ENCODE peak calls at places on chromosomes 6 and 20, in nine cellular contexts. One of them, this sample, is unnamed.

GRCh38 chr6:125346926-125347563 is 45.3 kb upstream of the HDDC2 start:
- DNase-seq in lower lobe of right lung: no peak
- DNase-seq in CD4-positive, alpha-beta T cell: no peak
- DNase-seq in activated naive CD4-positive, alpha-beta T cell treated with Interleukin-2 at 50 U/mL for 16 hours: no peak
- DNase-seq in astrocyte of the spinal cord: no peak
- DNase-seq in kidney epithelial cell: no peak
- DNase-seq in non-pigmented ciliary epithelial cell: no peak
- DNase-seq in hypothalamus: no peak
- DNase-seq in activated T-helper 1 cell treated with Interleukin-2 at 50 U/mL for 16 hours: no peak
- DNase-seq in this sample: no peak

GRCh38 chr20:22611636-22612035 is 27.3 kb upstream of the FOXA2 start:
- DNase-seq in lower lobe of right lung: no peak
- DNase-seq in CD4-positive, alpha-beta T cell: no peak
- DNase-seq in activated naive CD4-positive, alpha-beta T cell treated with Interleukin-2 at 50 U/mL for 16 hours: no peak
- DNase-seq in astrocyte of the spinal cord: no peak
- DNase-seq in kidney epithelial cell: no peak
- DNase-seq in non-pigmented ciliary epithelial cell: no peak
- DNase-seq in hypothalamus: no peak
- DNase-seq in activated T-helper 1 cell treated with Interleukin-2 at 50 U/mL for 16 hours: no peak
- DNase-seq in this sample: no peak

GRCh38 chr20:32158351-32158750 is 48.8 kb downstream of the TM9SF4 start:
- DNase-seq in lower lobe of right lung: no peak
- DNase-seq in CD4-positive, alpha-beta T cell: no peak
- DNase-seq in activated naive CD4-positive, alpha-beta T cell treated with Interleukin-2 at 50 U/mL for 16 hours: no peak
- DNase-seq in astrocyte of the spinal cord: no peak
- DNase-seq in kidney epithelial cell: no peak
- DNase-seq in non-pigmented ciliary epithelial cell: no peak
- DNase-seq in hypothalamus: no peak
- DNase-seq in activated T-helper 1 cell treated with Interleukin-2 at 50 U/mL for 16 hours: no peak
- DNase-seq in this sample: no peak

GRCh38 chr6:1942834-1943233 is 302.6 kb downstream of the GMDS start:
- DNase-seq in lower lobe of right lung: no peak
- DNase-seq in CD4-positive, alpha-beta T cell: no peak
- DNase-seq in activated naive CD4-positive, alpha-beta T cell treated with Interleukin-2 at 50 U/mL for 16 hours: no peak
- DNase-seq in astrocyte of the spinal cord: no peak
- DNase-seq in kidney epithelial cell: no peak
- DNase-seq in non-pigmented ciliary epithelial cell: no peak
- DNase-seq in hypothalamus: no peak
- DNase-seq in activated T-helper 1 cell treated with Interleukin-2 at 50 U/mL for 16 hours: no peak
- DNase-seq in this sample: no peak

GRCh38 chr6:154537486-154537885 is 27.0 kb upstream of the CNKSR3 start:
- DNase-seq in lower lobe of right lung: no peak
- DNase-seq in CD4-positive, alpha-beta T cell: no peak
- DNase-seq in activated naive CD4-positive, alpha-beta T cell treated with Interleukin-2 at 50 U/mL for 16 hours: no peak
- DNase-seq in astrocyte of the spinal cord: no peak
- DNase-seq in kidney epithelial cell: no peak
- DNase-seq in non-pigmented ciliary epithelial cell: no peak
- DNase-seq in hypothalamus: no peak
- DNase-seq in activated T-helper 1 cell treated with Interleukin-2 at 50 U/mL for 16 hours: no peak
- DNase-seq in this sample: no peak

GRCh38 chr6:89792881-89793280 is 26.7 kb downstream of the MDN1 start:
- DNase-seq in lower lobe of right lung: no peak
- DNase-seq in CD4-positive, alpha-beta T cell: no peak
- DNase-seq in activated naive CD4-positive, alpha-beta T cell treated with Interleukin-2 at 50 U/mL for 16 hours: no peak
- DNase-seq in astrocyte of the spinal cord: peak
- DNase-seq in kidney epithelial cell: no peak
- DNase-seq in non-pigmented ciliary epithelial cell: peak
- DNase-seq in hypothalamus: no peak
- DNase-seq in activated T-helper 1 cell treated with Interleukin-2 at 50 U/mL for 16 hours: no peak
- DNase-seq in this sample: no peak

GRCh38 chr6:3531481-3531880 is 74.6 kb upstream of the SLC22A23 start:
- DNase-seq in lower lobe of right lung: no peak
- DNase-seq in CD4-positive, alpha-beta T cell: no peak
- DNase-seq in activated naive CD4-positive, alpha-beta T cell treated with Interleukin-2 at 50 U/mL for 16 hours: no peak
- DNase-seq in astrocyte of the spinal cord: no peak
- DNase-seq in kidney epithelial cell: no peak
- DNase-seq in non-pigmented ciliary epithelial cell: no peak
- DNase-seq in hypothalamus: no peak
- DNase-seq in activated T-helper 1 cell treated with Interleukin-2 at 50 U/mL for 16 hours: no peak
- DNase-seq in this sample: no peak

GRCh38 chr20:31663838-31664695 is 26.4 kb downstream of the COX4I2 start:
- DNase-seq in lower lobe of right lung: peak
- DNase-seq in CD4-positive, alpha-beta T cell: no peak
- DNase-seq in activated naive CD4-positive, alpha-beta T cell treated with Interleukin-2 at 50 U/mL for 16 hours: no peak
- DNase-seq in astrocyte of the spinal cord: no peak
- DNase-seq in kidney epithelial cell: no peak
- DNase-seq in non-pigmented ciliary epithelial cell: no peak
- DNase-seq in hypothalamus: no peak
- DNase-seq in activated T-helper 1 cell treated with Interleukin-2 at 50 U/mL for 16 hours: no peak
- DNase-seq in this sample: peak

GRCh38 chr6:74357329-74357728 is 661.3 kb downstream of the CD109 start:
- DNase-seq in lower lobe of right lung: no peak
- DNase-seq in CD4-positive, alpha-beta T cell: no peak
- DNase-seq in activated naive CD4-positive, alpha-beta T cell treated with Interleukin-2 at 50 U/mL for 16 hours: no peak
- DNase-seq in astrocyte of the spinal cord: peak
- DNase-seq in kidney epithelial cell: no peak
- DNase-seq in non-pigmented ciliary epithelial cell: no peak
- DNase-seq in hypothalamus: no peak
- DNase-seq in activated T-helper 1 cell treated with Interleukin-2 at 50 U/mL for 16 hours: no peak
- DNase-seq in this sample: no peak

GRCh38 chr6:26196846-26197683 is 109.8 kb downstream of the HFE start:
- DNase-seq in lower lobe of right lung: peak
- DNase-seq in CD4-positive, alpha-beta T cell: peak
- DNase-seq in activated naive CD4-positive, alpha-beta T cell treated with Interleukin-2 at 50 U/mL for 16 hours: peak
- DNase-seq in astrocyte of the spinal cord: peak
- DNase-seq in kidney epithelial cell: no peak
- DNase-seq in non-pigmented ciliary epithelial cell: peak
- DNase-seq in hypothalamus: peak
- DNase-seq in activated T-helper 1 cell treated with Interleukin-2 at 50 U/mL for 16 hours: peak
- DNase-seq in this sample: peak

GRCh38 chr6:44456070-44456965 is 68.8 kb downstream of the CDC5L start:
- DNase-seq in lower lobe of right lung: no peak
- DNase-seq in CD4-positive, alpha-beta T cell: peak
- DNase-seq in activated naive CD4-positive, alpha-beta T cell treated with Interleukin-2 at 50 U/mL for 16 hours: peak
- DNase-seq in astrocyte of the spinal cord: peak
- DNase-seq in kidney epithelial cell: no peak
- DNase-seq in non-pigmented ciliary epithelial cell: no peak
- DNase-seq in hypothalamus: no peak
- DNase-seq in activated T-helper 1 cell treated with Interleukin-2 at 50 U/mL for 16 hours: peak
- DNase-seq in this sample: peak

GRCh38 chr6:96923871-96924493 is 546 bp upstream of the KLHL32 start:
- DNase-seq in lower lobe of right lung: no peak
- DNase-seq in CD4-positive, alpha-beta T cell: no peak
- DNase-seq in activated naive CD4-positive, alpha-beta T cell treated with Interleukin-2 at 50 U/mL for 16 hours: no peak
- DNase-seq in astrocyte of the spinal cord: no peak
- DNase-seq in kidney epithelial cell: no peak
- DNase-seq in non-pigmented ciliary epithelial cell: no peak
- DNase-seq in hypothalamus: no peak
- DNase-seq in activated T-helper 1 cell treated with Interleukin-2 at 50 U/mL for 16 hours: no peak
- DNase-seq in this sample: no peak

GRCh38 chr6:150897400-150897943 is 32.0 kb downstream of the MTHFD1L start:
- DNase-seq in lower lobe of right lung: no peak
- DNase-seq in CD4-positive, alpha-beta T cell: no peak
- DNase-seq in activated naive CD4-positive, alpha-beta T cell treated with Interleukin-2 at 50 U/mL for 16 hours: no peak
- DNase-seq in astrocyte of the spinal cord: no peak
- DNase-seq in kidney epithelial cell: no peak
- DNase-seq in non-pigmented ciliary epithelial cell: no peak
- DNase-seq in hypothalamus: no peak
- DNase-seq in activated T-helper 1 cell treated with Interleukin-2 at 50 U/mL for 16 hours: no peak
- DNase-seq in this sample: no peak

GRCh38 chr6:35028781-35029180 is 112.4 kb downstream of the TCP11 start:
- DNase-seq in lower lobe of right lung: no peak
- DNase-seq in CD4-positive, alpha-beta T cell: no peak
- DNase-seq in activated naive CD4-positive, alpha-beta T cell treated with Interleukin-2 at 50 U/mL for 16 hours: no peak
- DNase-seq in astrocyte of the spinal cord: no peak
- DNase-seq in kidney epithelial cell: no peak
- DNase-seq in non-pigmented ciliary epithelial cell: no peak
- DNase-seq in hypothalamus: no peak
- DNase-seq in activated T-helper 1 cell treated with Interleukin-2 at 50 U/mL for 16 hours: no peak
- DNase-seq in this sample: no peak

GRCh38 chr6:113065606-113066005 is 718.5 kb downstream of the RFPL4B start:
- DNase-seq in lower lobe of right lung: no peak
- DNase-seq in CD4-positive, alpha-beta T cell: no peak
- DNase-seq in activated naive CD4-positive, alpha-beta T cell treated with Interleukin-2 at 50 U/mL for 16 hours: no peak
- DNase-seq in astrocyte of the spinal cord: peak
- DNase-seq in kidney epithelial cell: no peak
- DNase-seq in non-pigmented ciliary epithelial cell: no peak
- DNase-seq in hypothalamus: no peak
- DNase-seq in activated T-helper 1 cell treated with Interleukin-2 at 50 U/mL for 16 hours: no peak
- DNase-seq in this sample: no peak

GRCh38 chr6:157834549-157834948 is 11.5 kb downstream of the SNX9 start:
- DNase-seq in lower lobe of right lung: no peak
- DNase-seq in CD4-positive, alpha-beta T cell: no peak
- DNase-seq in activated naive CD4-positive, alpha-beta T cell treated with Interleukin-2 at 50 U/mL for 16 hours: no peak
- DNase-seq in astrocyte of the spinal cord: no peak
- DNase-seq in kidney epithelial cell: no peak
- DNase-seq in non-pigmented ciliary epithelial cell: no peak
- DNase-seq in hypothalamus: no peak
- DNase-seq in activated T-helper 1 cell treated with Interleukin-2 at 50 U/mL for 16 hours: no peak
- DNase-seq in this sample: no peak

GRCh38 chr6:151440930-151441329 is 11.0 kb downstream of the RMND1 start:
- DNase-seq in lower lobe of right lung: no peak
- DNase-seq in CD4-positive, alpha-beta T cell: no peak
- DNase-seq in activated naive CD4-positive, alpha-beta T cell treated with Interleukin-2 at 50 U/mL for 16 hours: no peak
- DNase-seq in astrocyte of the spinal cord: peak
- DNase-seq in kidney epithelial cell: no peak
- DNase-seq in non-pigmented ciliary epithelial cell: no peak
- DNase-seq in hypothalamus: no peak
- DNase-seq in activated T-helper 1 cell treated with Interleukin-2 at 50 U/mL for 16 hours: no peak
- DNase-seq in this sample: no peak

GRCh38 chr6:146087386-146087785 is 58.5 kb downstream of the GRM1 start:
- DNase-seq in lower lobe of right lung: no peak
- DNase-seq in CD4-positive, alpha-beta T cell: no peak
- DNase-seq in activated naive CD4-positive, alpha-beta T cell treated with Interleukin-2 at 50 U/mL for 16 hours: no peak
- DNase-seq in astrocyte of the spinal cord: no peak
- DNase-seq in kidney epithelial cell: no peak
- DNase-seq in non-pigmented ciliary epithelial cell: no peak
- DNase-seq in hypothalamus: no peak
- DNase-seq in activated T-helper 1 cell treated with Interleukin-2 at 50 U/mL for 16 hours: no peak
- DNase-seq in this sample: no peak

GRCh38 chr6:133749427-133749826 is 139.5 kb upstream of the TCF21 start:
- DNase-seq in lower lobe of right lung: no peak
- DNase-seq in CD4-positive, alpha-beta T cell: no peak
- DNase-seq in activated naive CD4-positive, alpha-beta T cell treated with Interleukin-2 at 50 U/mL for 16 hours: no peak
- DNase-seq in astrocyte of the spinal cord: no peak
- DNase-seq in kidney epithelial cell: no peak
- DNase-seq in non-pigmented ciliary epithelial cell: no peak
- DNase-seq in hypothalamus: no peak
- DNase-seq in activated T-helper 1 cell treated with Interleukin-2 at 50 U/mL for 16 hours: no peak
- DNase-seq in this sample: no peak

GRCh38 chr20:33443006-33443511 is 504 bp downstream of the SNTA1 start:
- DNase-seq in lower lobe of right lung: no peak
- DNase-seq in CD4-positive, alpha-beta T cell: no peak
- DNase-seq in activated naive CD4-positive, alpha-beta T cell treated with Interleukin-2 at 50 U/mL for 16 hours: peak
- DNase-seq in astrocyte of the spinal cord: no peak
- DNase-seq in kidney epithelial cell: no peak
- DNase-seq in non-pigmented ciliary epithelial cell: no peak
- DNase-seq in hypothalamus: no peak
- DNase-seq in activated T-helper 1 cell treated with Interleukin-2 at 50 U/mL for 16 hours: peak
- DNase-seq in this sample: peak

GRCh38 chr20:23096986-23097520 is 10.9 kb upstream of the CD93 start:
- DNase-seq in lower lobe of right lung: no peak
- DNase-seq in CD4-positive, alpha-beta T cell: no peak
- DNase-seq in activated naive CD4-positive, alpha-beta T cell treated with Interleukin-2 at 50 U/mL for 16 hours: no peak
- DNase-seq in astrocyte of the spinal cord: no peak
- DNase-seq in kidney epithelial cell: no peak
- DNase-seq in non-pigmented ciliary epithelial cell: no peak
- DNase-seq in hypothalamus: no peak
- DNase-seq in activated T-helper 1 cell treated with Interleukin-2 at 50 U/mL for 16 hours: no peak
- DNase-seq in this sample: no peak

GRCh38 chr6:50610562-50610961 is 102.8 kb upstream of the TFAP2D start:
- DNase-seq in lower lobe of right lung: no peak
- DNase-seq in CD4-positive, alpha-beta T cell: no peak
- DNase-seq in activated naive CD4-positive, alpha-beta T cell treated with Interleukin-2 at 50 U/mL for 16 hours: no peak
- DNase-seq in astrocyte of the spinal cord: no peak
- DNase-seq in kidney epithelial cell: no peak
- DNase-seq in non-pigmented ciliary epithelial cell: no peak
- DNase-seq in hypothalamus: no peak
- DNase-seq in activated T-helper 1 cell treated with Interleukin-2 at 50 U/mL for 16 hours: no peak
- DNase-seq in this sample: no peak

GRCh38 chr20:47230811-47231256 is 125.7 kb downstream of the ZMYND8 start:
- DNase-seq in lower lobe of right lung: no peak
- DNase-seq in CD4-positive, alpha-beta T cell: no peak
- DNase-seq in activated naive CD4-positive, alpha-beta T cell treated with Interleukin-2 at 50 U/mL for 16 hours: no peak
- DNase-seq in astrocyte of the spinal cord: no peak
- DNase-seq in kidney epithelial cell: no peak
- DNase-seq in non-pigmented ciliary epithelial cell: no peak
- DNase-seq in hypothalamus: no peak
- DNase-seq in activated T-helper 1 cell treated with Interleukin-2 at 50 U/mL for 16 hours: no peak
- DNase-seq in this sample: no peak

This sample was measured in NCI-H1105.